ENCODE peak calls at places on chromosomes 1 and 21, in nine cellular contexts. S is cardiac muscle cell, H is PC-9, I is AG04450, J is bronchial epithelial cell, C is stomach, R is SK-N-SH, D is astrocyte, Y is esophagus squamous epithelium. N is an unnamed sample.

GRCh38 chr21:26835027-26835713 is 10.0 kb downstream of the ADAMTS1 start:
- DNase-seq in H (no peak), R (no peak), Y (no peak), I (no peak), J (peak; percentile 93), D (peak; percentile 77), C (no peak), S (peak; percentile 82), N (peak; percentile 60)

GRCh38 chr1:221987860-221988520 is 246.1 kb upstream of the DUSP10 start:
- DNase-seq in C (no peak), H (no peak), R (no peak), Y (no peak), I (peak; percentile 73), S (peak; percentile 59), J (peak; percentile 96), D (peak; percentile 90), N (peak; percentile 77)

GRCh38 chr21:16007933-16008332 is 278.2 kb downstream of the USP25 start:
- DNase-seq in I (no peak), S (peak; percentile 8), D (no peak), H (no peak), C (no peak), J (no peak), R (no peak), Y (no peak), N (no peak)

GRCh38 chr1:59317780-59318179 is 20.9 kb downstream of the FGGY start:
- DNase-seq in R (no peak), S (no peak), H (no peak), D (no peak), Y (no peak), I (no peak), J (no peak), C (no peak), N (no peak)

GRCh38 chr1:69506721-69507120 is 61.0 kb upstream of the LRRC7 start:
- DNase-seq in C (no peak), R (no peak), S (no peak), H (no peak), J (no peak), I (no peak), D (no peak), Y (no peak), N (no peak)

GRCh38 chr1:219130536-219130935 is 43.1 kb upstream of the LYPLAL1 start:
- DNase-seq in C (no peak), D (no peak), Y (no peak), H (no peak), J (peak; percentile 44), I (no peak), R (no peak), S (peak; percentile 52), N (peak; percentile 94)

GRCh38 chr1:26281971-26282693 is 2.2 kb downstream of the SH3BGRL3 start:
- DNase-seq in H (peak; percentile 28), S (peak; percentile 54), I (peak; percentile 29), R (no peak), C (no peak), D (no peak), J (no peak), Y (no peak), N (no peak)

GRCh38 chr1:3688356-3688755 is 36.0 kb downstream of the TP73 start:
- DNase-seq in J (no peak), I (no peak), S (no peak), Y (no peak), R (no peak), H (peak; percentile 51), D (no peak), C (no peak), N (no peak)

GRCh38 chr21:15908187-15908586 is 178.4 kb downstream of the USP25 start:
- DNase-seq in Y (no peak), D (peak; percentile 37), C (no peak), H (no peak), I (no peak), J (peak; percentile 44), S (peak; percentile 53), R (no peak), N (peak; percentile 50)

GRCh38 chr1:153534933-153535663 is 693 bp downstream of the S100A6 start:
- DNase-seq in R (no peak), J (no peak), D (no peak), C (peak; percentile 57), Y (no peak), S (peak; percentile 37), H (peak; percentile 56), I (no peak), N (no peak)

GRCh38 chr1:245085508-245086095 is 69.2 kb upstream of the KIF26B start:
- DNase-seq in H (no peak), J (peak; percentile 95), Y (no peak), I (peak; percentile 90), D (peak; percentile 98), R (no peak), C (no peak), S (peak; percentile 88), N (peak; percentile 91)

GRCh38 chr21:35428041-35428400 is 378.9 kb upstream of the RUNX1 start:
- DNase-seq in H (no peak), I (no peak), C (no peak), Y (no peak), D (no peak), R (no peak), S (peak; percentile 38), J (no peak), N (peak; percentile 47)

GRCh38 chr1:3003941-3004270 is 17.4 kb upstream of the ACTRT2 start:
- DNase-seq in C (no peak), S (no peak), R (no peak), Y (no peak), J (no peak), D (no peak), I (no peak), H (no peak), N (no peak)

GRCh38 chr1:100721502-100722205 is 2.1 kb downstream of the VCAM1 start:
- DNase-seq in H (no peak), D (peak; percentile 91), Y (no peak), S (peak; percentile 92), R (no peak), J (peak; percentile 36), I (peak; percentile 94), C (peak; percentile 39), N (peak; percentile 85)

GRCh38 chr1:47244339-47244862 is 12.4 kb upstream of the TAL1 start:
- DNase-seq in I (no peak), R (no peak), D (no peak), C (no peak), J (no peak), H (no peak), Y (no peak), S (no peak), N (no peak)

GRCh38 chr1:237838904-237839534 is 51.7 kb downstream of the ZP4 start:
- DNase-seq in D (no peak), I (no peak), J (no peak), H (no peak), C (no peak), S (no peak), R (no peak), Y (no peak), N (no peak)

GRCh38 chr1:85125891-85126290 is 74.9 kb downstream of the SYDE2 start:
- DNase-seq in J (no peak), Y (no peak), R (no peak), I (no peak), D (no peak), H (no peak), S (no peak), C (no peak), N (no peak)

GRCh38 chr1:87495870-87496269 is 167.2 kb downstream of the LMO4 start:
- DNase-seq in I (no peak), H (no peak), C (no peak), J (no peak), S (no peak), D (no peak), R (no peak), Y (no peak), N (no peak)

GRCh38 chr1:87506147-87506546 is 177.5 kb downstream of the LMO4 start:
- DNase-seq in H (no peak), J (peak; percentile 73), S (no peak), D (no peak), Y (no peak), I (no peak), C (no peak), R (no peak), N (no peak)

GRCh38 chr1:87497804-87498203 is 169.1 kb downstream of the LMO4 start:
- DNase-seq in H (no peak), I (no peak), J (no peak), C (no peak), Y (no peak), R (no peak), S (no peak), D (no peak), N (no peak)

DNA sequence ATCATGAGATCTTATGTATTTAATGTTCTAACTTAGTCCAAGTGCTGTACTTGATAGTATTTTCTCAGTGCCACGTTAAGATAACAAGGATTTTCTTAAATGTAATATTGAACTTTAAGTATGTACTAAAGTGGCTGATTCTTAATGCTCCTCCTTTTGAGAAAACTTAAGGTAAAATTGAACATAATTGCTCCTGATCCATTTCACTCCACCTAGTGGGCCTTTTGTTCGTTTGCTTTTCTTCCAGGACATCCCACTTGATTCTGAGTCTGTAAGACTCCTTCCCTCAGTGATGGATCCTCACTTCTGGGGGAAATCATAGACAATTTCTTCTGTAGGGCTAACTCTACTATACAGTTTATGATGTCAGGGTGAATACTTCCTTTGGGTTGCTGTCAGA is 173.1 kb downstream of the LMO4 start:
- DNase-seq in H (no peak), I (no peak), Y (no peak), J (no peak), C (no peak), S (peak; percentile 16), D (no peak), R (no peak), N (peak; percentile 31)
- TF ChIP-seq CTCF in H (no peak), I (peak; percentile 32), Y (no peak), J (no peak), C (no peak), S (peak; percentile 29), D (peak; percentile 20), R (peak; percentile 32), N (peak; percentile 35)

GRCh38 chr1:156893048-156893953 is at the start of gene PEAR1:
- DNase-seq in R (no peak), J (no peak), I (no peak), S (peak; percentile 66), C (no peak), D (no peak), H (no peak), Y (no peak), N (peak; percentile 53)
- TF ChIP-seq CTCF in R (no peak), J (no peak), I (peak; percentile 16), S (peak; percentile 4), C (no peak), D (no peak), H (no peak), Y (no peak), N (no peak)

GRCh38 chr1:188489336-188490112 is 1660.8 kb downstream of the PLA2G4A start:
- DNase-seq in J (no peak), C (no peak), R (no peak), Y (no peak), D (peak; percentile 29), S (no peak), I (no peak), H (peak; percentile 59), N (peak; percentile 26)
- TF ChIP-seq CTCF in J (no peak), C (no peak), R (peak; percentile 45), Y (no peak), D (no peak), S (no peak), I (no peak), H (no peak), N (no peak)

DNA sequence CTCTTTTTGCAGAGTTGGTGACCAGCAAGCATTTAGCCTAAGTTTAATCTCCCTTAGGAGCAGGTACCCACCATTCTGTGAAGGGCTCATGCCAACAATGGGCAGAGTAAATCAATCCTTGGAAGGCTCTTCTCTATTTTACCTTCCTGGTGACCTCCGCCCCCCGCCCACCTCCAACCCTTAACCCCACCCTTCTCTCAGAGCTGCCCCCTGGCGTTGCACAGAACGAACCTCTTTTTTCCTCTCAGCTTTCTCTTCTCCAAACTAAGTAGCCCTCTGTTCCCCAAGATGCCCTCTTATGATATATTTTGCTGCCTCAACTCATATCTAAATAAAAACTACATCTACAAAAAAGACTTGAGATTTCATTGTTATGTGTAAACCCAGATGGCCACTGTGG is 186.8 kb downstream of the SEC16B start:
- DNase-seq in Y (no peak), I (no peak), C (no peak), H (no peak), J (no peak), S (no peak), R (no peak), D (no peak), N (no peak)
- TF ChIP-seq CTCF in Y (no peak), I (no peak), C (no peak), H (no peak), J (no peak), S (no peak), R (no peak), D (no peak), N (no peak)

N was measured in fibroblast of pulmonary artery.